ENCODE peak calls at places on chromosomes 3 and 15, in five cellular contexts. R, G, D, C and K are unnamed samples.
A peak's percentile ranks its signal among the peaks of the same experiment; 100 is the strongest.

GRCh38 chr3:100662113-100662823 is 47.0 kb upstream of the TFG start:
- DNase-seq in R (peak; percentile 47), D (no peak), G (no peak), C (no peak), K (no peak)

GRCh38 chr3:185605566-185605965 is 19.5 kb downstream of the SENP2 start:
- DNase-seq in C (no peak), D (no peak), G (no peak), R (no peak), K (no peak)

GRCh38 chr15:57553526-57553925 is 38.2 kb upstream of the MYZAP start:
- DNase-seq in C (no peak), D (no peak), G (no peak), R (no peak), K (no peak)

GRCh38 chr3:113269661-113270060 is 58.3 kb downstream of the BOC start:
- DNase-seq in R (no peak), D (no peak), G (no peak), C (no peak), K (no peak)

GRCh38 chr15:65796610-65797012 is 4.5 kb upstream of the DENND4A start:
- DNase-seq in D (no peak), G (peak; percentile 52), C (peak; percentile 44), R (peak; percentile 61), K (peak; percentile 77)

GRCh38 chr3:42504334-42505202 is 2.1 kb downstream of the VIPR1 start:
- DNase-seq in R (no peak), D (no peak), G (peak; percentile 11), C (no peak), K (no peak)

GRCh38 chr3:153448146-153448870 is 286.3 kb downstream of the RAP2B start:
- DNase-seq in R (no peak), G (no peak), C (no peak), D (no peak), K (no peak)

GRCh38 chr3:27094721-27095120 is 274.5 kb downstream of the NEK10 start:
- DNase-seq in D (no peak), R (no peak), C (no peak), G (no peak), K (peak; percentile 3)

GRCh38 chr3:18499256-18499655 is 74.1 kb upstream of the SATB1 start:
- DNase-seq in G (no peak), C (no peak), D (no peak), R (no peak), K (no peak)

GRCh38 chr3:42705962-42706585 is 3.5 kb upstream of the HHATL start:
- DNase-seq in G (no peak), C (no peak), D (no peak), R (no peak), K (no peak)

GRCh38 chr15:80703965-80704364 is 8.9 kb downstream of the ABHD17C start:
- DNase-seq in R (peak; percentile 35), G (no peak), C (no peak), D (no peak), K (no peak)

GRCh38 chr15:67185621-67186225 is 68.7 kb downstream of the AAGAB start:
- DNase-seq in D (no peak), G (no peak), C (no peak), R (peak; percentile 34), K (no peak)

GRCh38 chr15:59208850-59209249 is 2.2 kb downstream of the LDHAL6B start:
- DNase-seq in D (no peak), R (peak; percentile 80), G (no peak), C (no peak), K (no peak)

GRCh38 chr3:65836047-65836446 is 202.7 kb downstream of the MAGI1 start:
- DNase-seq in D (no peak), G (no peak), C (no peak), R (peak; percentile 28), K (peak; percentile 38)

GRCh38 chr3:124558898-124559649 is 171.2 kb upstream of the UMPS start:
- DNase-seq in C (peak; percentile 36), D (peak; percentile 94), R (peak; percentile 100), G (peak; percentile 79), K (peak; percentile 94)

GRCh38 chr15:62880278-62880677 is 162.3 kb upstream of the TPM1 start:
- DNase-seq in G (no peak), D (no peak), R (peak; percentile 67), C (no peak), K (no peak)

GRCh38 chr3:191455257-191455952 is 5.6 kb upstream of the PYDC2 start:
- DNase-seq in G (no peak), D (no peak), C (no peak), R (peak; percentile 47), K (no peak)

GRCh38 chr3:49618412-49618811 is 55.7 kb upstream of the APEH start:
- DNase-seq in D (no peak), G (no peak), R (no peak), C (no peak), K (no peak)

GRCh38 chr3:196198771-196199753 is 12.1 kb downstream of the ZDHHC19 start:
- DNase-seq in C (no peak), G (no peak), D (no peak), R (peak; percentile 29), K (no peak)

GRCh38 chr15:92118162-92118935 is 264.8 kb downstream of the SLCO3A1 start:
- DNase-seq in D (no peak), R (no peak), C (no peak), G (no peak), K (no peak)

GRCh38 chr3:61947456-61947855 is 386.1 kb downstream of the PTPRG start:
- DNase-seq in D (no peak), G (no peak), C (no peak), R (no peak), K (no peak)

GRCh38 chr15:50128266-50128665 is 9.2 kb upstream of the ATP8B4 start:
- DNase-seq in D (peak; percentile 64), R (no peak), G (no peak), C (no peak), K (no peak)

GRCh38 chr3:150286390-150287147 is 121.5 kb upstream of the TSC22D2 start:
- DNase-seq in C (peak; percentile 47), D (no peak), R (peak; percentile 56), G (peak; percentile 76), K (peak; percentile 65)

GRCh38 chr3:149967067-149967685 is 3.5 kb downstream of the PFN2 start:
- DNase-seq in D (no peak), G (peak; percentile 54), R (peak; percentile 69), C (peak; percentile 25), K (peak; percentile 72)

GRCh38 chr3:3800685-3801509 is 1.7 kb downstream of the LRRN1 start:
- DNase-seq in R (no peak), C (no peak), D (peak; percentile 24), G (no peak), K (no peak)

GRCh38 chr3:16978234-16978920 is 93.6 kb downstream of the PLCL2 start:
- DNase-seq in R (no peak), D (no peak), C (no peak), G (no peak), K (peak; percentile 20)

GRCh38 chr15:31352283-31352880 is 25.7 kb downstream of the KLF13 start:
- DNase-seq in G (no peak), R (peak; percentile 40), D (peak; percentile 62), C (no peak), K (no peak)

GRCh38 chr3:196711838-196712513 is at the start of the genes CEP19 and PIGX:
- DNase-seq in R (peak; percentile 83), C (peak; percentile 74), D (peak; percentile 86), G (peak; percentile 88), K (peak; percentile 83)

GRCh38 chr15:39942101-39942752 is 8.3 kb downstream of the EIF2AK4 start:
- DNase-seq in G (no peak), R (peak; percentile 16), C (no peak), D (no peak), K (no peak)

GRCh38 chr3:167852216-167852615 is 116.7 kb downstream of the SERPINI1 start:
- DNase-seq in C (no peak), D (no peak), G (no peak), R (no peak), K (no peak)

GRCh38 chr15:30904812-30905211 is 1.1 kb downstream of the FAN1 start:
- DNase-seq in G (no peak), C (no peak), D (no peak), R (no peak), K (no peak)

GRCh38 chr3:56775931-56776461 is 25.8 kb downstream of the ARHGEF3 start:
- DNase-seq in R (peak; percentile 35), C (no peak), D (no peak), G (no peak), K (no peak)

GRCh38 chr3:46293991-46294833 is 52.0 kb downstream of the CCR3 start:
- DNase-seq in C (no peak), G (no peak), D (no peak), R (no peak), K (no peak)